ENCODE peak calls at places on chromosomes 11 and 22, in nine cellular contexts. P is germinal center, T is GOT3, J is NCI-H524, M is testis, Q is brain pericyte, N is foreskin fibroblast, Z is ELR, B is Right ventricle myocardium superior. S is an unnamed sample.

GRCh38 chr11:15591112-15591537 is 476.4 kb downstream of the INSC start:
- DNase-seq in Q (no peak), Z (no peak), T (no peak), N (no peak), M (peak), P (no peak), J (no peak), B (no peak), S (no peak)

GRCh38 chr11:9109858-9110731 is 18.7 kb upstream of the SCUBE2 start:
- DNase-seq in P (no peak), N (no peak), T (no peak), Q (no peak), M (no peak), Z (no peak), B (no peak), J (no peak), S (no peak)

GRCh38 chr22:20931126-20931654 is 14.0 kb downstream of the CRKL start:
- DNase-seq in T (no peak), Z (no peak), M (no peak), Q (no peak), B (no peak), N (no peak), J (no peak), P (no peak), S (no peak)

GRCh38 chr11:16843307-16843706 is 104.9 kb downstream of the C11orf58 start:
- DNase-seq in Q (no peak), P (no peak), T (no peak), J (peak), Z (no peak), M (peak), B (no peak), N (peak), S (no peak)

GRCh38 chr11:93648168-93648567 is 13.3 kb upstream of the CEP295 start:
- DNase-seq in N (peak), B (no peak), J (no peak), P (no peak), M (no peak), T (no peak), Z (peak), Q (no peak), S (no peak)

GRCh38 chr11:11641581-11641980 is 19.8 kb upstream of the GALNT18 start:
- DNase-seq in T (no peak), Z (no peak), J (no peak), B (no peak), Q (no peak), M (no peak), N (no peak), P (no peak), S (no peak)

GRCh38 chr22:22717723-22718122 is 73.3 kb downstream of the GGTLC2 start:
- DNase-seq in T (no peak), B (no peak), Q (no peak), J (no peak), M (no peak), N (no peak), P (no peak), Z (no peak), S (no peak)

GRCh38 chr22:19742160-19743066 is 18.2 kb upstream of the TBX1 start:
- DNase-seq in N (no peak), J (no peak), P (no peak), M (no peak), Q (no peak), Z (no peak), T (no peak), B (no peak), S (no peak)

GRCh38 chr22:40040927-40041326 is 46.2 kb downstream of the FAM83F start:
- DNase-seq in N (peak), M (peak), B (peak), T (no peak), J (no peak), Q (no peak), Z (peak), P (no peak), S (no peak)

GRCh38 chr11:78418584-78419211 is 1.1 kb upstream of the GAB2 start:
- DNase-seq in M (no peak), P (no peak), T (no peak), J (no peak), N (peak), Q (no peak), B (no peak), Z (peak), S (no peak)

S was measured in cerebellar nuclear complex.